ENCODE peak calls at places on chromosomes 11 and 22, in four cellular contexts. N, M, F and E are unnamed samples.

GRCh38 chr11:119169272-119169719 is 771 bp downstream of the NLRX1 start:
- DNase-seq in N (peak), M (no peak), F (no peak), E (peak)

GRCh38 chr22:35102663-35103062 is 36.7 kb downstream of the ISX start:
- DNase-seq in N (no peak), M (peak), F (no peak), E (no peak)

GRCh38 chr22:27663812-27664211 is 137.7 kb downstream of the MN1 start:
- DNase-seq in N (no peak), M (peak), F (no peak), E (peak)

GRCh38 chr22:29979645-29980303 is 96.8 kb downstream of the MTMR3 start:
- DNase-seq in N (no peak), M (no peak), F (no peak), E (no peak)

GRCh38 chr11:43947815-43948214 is 5.4 kb downstream of the C11orf96 start:
- DNase-seq in N (no peak), M (no peak), F (no peak), E (no peak)

GRCh38 chr11:56103210-56103737 is at the start of gene OR8H2:
- DNase-seq in N (no peak), M (no peak), F (no peak), E (no peak)

GRCh38 chr22:30733081-30733680 is 38.5 kb downstream of the OSBP2 start:
- DNase-seq in N (no peak), M (peak), F (no peak), E (peak)

GRCh38 chr22:19867617-19868016 is 12.9 kb upstream of the GNB1L start:
- DNase-seq in N (no peak), M (no peak), F (no peak), E (no peak)

GRCh38 chr11:45384711-45385241 is 98.6 kb upstream of the SYT13 start:
- DNase-seq in N (no peak), M (no peak), F (no peak), E (no peak)

GRCh38 chr11:48044577-48044976 is 64.2 kb downstream of the PTPRJ start:
- DNase-seq in N (no peak), M (no peak), F (no peak), E (no peak)

GRCh38 chr11:86869966-86870570 is 69.7 kb downstream of the PRSS23 start:
- DNase-seq in N (peak), M (peak), F (peak), E (peak)

DNA sequence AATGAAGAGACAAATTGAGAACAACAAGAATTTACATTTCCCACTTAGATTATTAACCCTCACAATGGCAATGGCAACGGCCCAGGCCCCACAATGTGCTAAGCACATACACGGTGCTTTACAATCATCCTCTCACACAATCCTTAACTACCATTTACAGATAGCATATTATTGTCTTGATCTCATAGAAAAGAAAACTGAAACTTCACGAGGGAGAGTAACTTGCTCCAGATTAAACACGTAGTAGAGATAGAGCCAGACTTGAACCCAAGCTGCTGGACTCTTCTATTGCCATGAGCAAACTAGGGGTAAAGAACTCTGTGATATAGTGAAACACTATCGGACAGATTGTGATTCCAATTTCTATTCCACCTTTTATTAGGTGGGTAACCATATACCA is 665.1 kb downstream of the DLG2 start:
- DNase-seq in N (no peak), M (no peak), F (no peak), E (no peak)
- H3K27ac ChIP-seq in N (no peak), M (no peak), F (no peak), E (no peak)

DNA sequence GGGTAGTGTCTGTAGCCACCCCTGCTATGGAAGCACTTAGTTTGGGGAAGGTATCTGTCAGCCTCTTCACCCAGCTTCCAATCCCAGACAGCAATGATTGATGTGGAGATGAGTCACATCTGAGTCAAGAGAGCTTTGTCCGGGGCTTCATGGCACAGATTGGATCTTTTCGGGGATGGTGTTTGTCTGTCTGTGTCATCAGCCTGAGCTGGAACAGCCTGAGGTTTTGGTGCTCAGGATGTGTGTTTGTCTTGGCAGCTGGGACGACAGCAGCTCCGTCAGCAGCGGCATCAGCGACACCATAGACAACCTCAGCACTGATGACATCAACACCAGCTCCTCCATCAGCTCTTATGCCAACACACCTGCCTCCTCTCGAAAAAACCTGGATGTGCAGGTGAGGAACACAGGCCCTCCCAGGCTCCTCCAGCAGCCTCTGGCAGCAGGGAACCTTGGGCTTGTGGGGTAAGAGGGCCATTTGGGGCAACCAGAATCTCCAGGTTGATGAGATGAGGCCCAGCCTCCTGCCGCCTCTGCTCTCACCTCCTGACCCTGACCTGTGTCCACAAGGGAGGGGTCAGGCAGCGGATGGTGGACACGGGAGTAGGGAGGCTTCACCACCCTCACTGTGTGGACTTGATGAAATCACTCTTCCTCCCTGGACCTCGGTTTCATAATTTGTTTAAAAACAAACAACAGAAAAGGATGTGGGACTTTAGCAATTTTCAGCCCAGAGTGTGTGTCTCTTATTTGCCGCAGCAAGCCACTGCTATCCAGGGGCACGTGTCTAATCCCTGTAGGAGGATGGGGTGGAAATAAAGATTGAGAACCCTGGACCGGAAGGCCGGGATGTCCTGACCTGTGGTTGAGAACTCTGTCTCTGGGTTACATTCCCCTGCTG is 124.3 kb downstream of the DBX1 start:
- DNase-seq in N (no peak), M (peak), F (peak), E (no peak)
- H3K27ac ChIP-seq in N (no peak), M (no peak), F (no peak), E (no peak)

GRCh38 chr11:62919476-62919875 is 1.7 kb downstream of the CHRM1 start:
- DNase-seq in N (no peak), M (no peak), F (no peak), E (no peak)
- H3K27ac ChIP-seq in N (no peak), M (no peak), F (no peak), E (no peak)

DNA sequence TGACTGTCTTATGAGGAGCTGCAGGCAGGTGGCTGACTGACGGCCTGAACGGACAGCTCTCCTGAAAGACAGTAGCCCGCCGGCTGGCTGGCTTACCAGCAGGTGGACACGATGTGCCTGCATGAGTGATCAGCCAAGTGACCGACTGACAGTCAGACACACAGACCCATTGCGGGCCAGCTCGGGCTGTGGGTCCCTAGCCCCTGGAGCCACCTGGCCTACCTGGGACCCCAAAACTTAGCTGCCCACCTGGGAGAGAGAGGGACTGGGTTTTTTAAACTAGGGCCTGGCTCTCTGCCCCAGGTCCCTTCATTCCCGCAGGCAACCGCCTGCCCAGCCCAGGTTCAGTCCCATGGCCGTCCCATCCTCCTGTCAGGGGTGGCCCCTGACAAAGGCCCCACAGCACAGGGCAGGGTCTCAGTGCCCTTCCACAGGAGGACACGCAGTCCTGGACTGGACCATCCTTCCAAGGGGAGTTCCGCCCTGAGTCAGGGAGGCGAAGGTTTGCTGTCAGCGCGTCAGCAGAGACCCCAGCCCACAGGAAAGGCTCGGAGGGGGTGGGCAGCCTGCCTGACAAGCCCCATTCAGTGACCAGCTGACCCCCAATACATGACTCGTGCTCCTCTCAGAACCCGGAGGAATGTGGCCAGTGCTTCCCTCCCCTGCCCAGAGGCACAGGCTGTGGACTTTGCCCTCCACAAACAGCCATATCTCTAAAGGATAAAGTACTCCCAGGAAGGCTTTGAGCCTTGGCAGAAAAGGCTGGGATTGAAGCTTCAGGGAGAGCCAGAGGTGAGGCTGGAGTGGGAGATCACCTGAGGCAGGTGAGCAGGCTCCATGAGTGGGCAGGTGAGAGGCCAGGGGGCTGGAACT is 8.4 kb downstream of the SLCO2B1 start:
- DNase-seq in N (no peak), M (no peak), F (no peak), E (no peak)
- H3K27ac ChIP-seq in N (no peak), M (no peak), F (no peak), E (no peak)

GRCh38 chr11:65293909-65294381 is 20.7 kb upstream of the CDC42EP2 start:
- DNase-seq in N (no peak), M (no peak), F (peak), E (no peak)

GRCh38 chr11:65295001-65295400 is 19.7 kb upstream of the CDC42EP2 start:
- DNase-seq in N (no peak), M (no peak), F (no peak), E (no peak)

GRCh38 chr11:65297026-65297667 is 17.5 kb upstream of the CDC42EP2 start:
- DNase-seq in N (no peak), M (no peak), F (no peak), E (no peak)

GRCh38 chr11:65298131-65298535 is 16.5 kb upstream of the CDC42EP2 start:
- DNase-seq in N (no peak), M (peak), F (peak), E (no peak)

GRCh38 chr11:65295571-65296338 is 18.9 kb upstream of the CDC42EP2 start:
- DNase-seq in N (no peak), M (no peak), F (no peak), E (no peak)
- H3K27ac ChIP-seq in N (no peak), M (peak), F (no peak), E (no peak)